ENCODE peak calls at places on chromosomes 1 and 21, in nine cellular contexts. One of them, this sample, is unnamed.

GRCh38 chr21:26686705-26687104 is 113.6 kb upstream of the CYYR1 start:
- DNase-seq in ovary: no peak
- DNase-seq in heart left ventricle: no peak
- DNase-seq in HCT116: no peak
- DNase-seq in left lung: no peak
- DNase-seq in dorsolateral prefrontal cortex: no peak
- DNase-seq in fibroblast of lung: no peak
- DNase-seq in brain microvascular endothelial cell: no peak
- DNase-seq in prostate gland: no peak
- DNase-seq in this sample: no peak

GRCh38 chr1:44377925-44378784 is 23.1 kb upstream of the ERI3 start:
- DNase-seq in ovary: no peak
- DNase-seq in heart left ventricle: peak; percentile 30
- DNase-seq in HCT116: peak; percentile 32
- DNase-seq in left lung: no peak
- DNase-seq in dorsolateral prefrontal cortex: no peak
- DNase-seq in fibroblast of lung: peak; percentile 62
- DNase-seq in brain microvascular endothelial cell: peak; percentile 35
- DNase-seq in prostate gland: peak; percentile 24
- DNase-seq in this sample: peak; percentile 30

GRCh38 chr1:42971848-42972291 is 13.2 kb upstream of the SLC2A1 start:
- DNase-seq in ovary: no peak
- DNase-seq in heart left ventricle: no peak
- DNase-seq in HCT116: no peak
- DNase-seq in left lung: no peak
- DNase-seq in dorsolateral prefrontal cortex: no peak
- DNase-seq in fibroblast of lung: peak; percentile 91
- DNase-seq in brain microvascular endothelial cell: peak; percentile 42
- DNase-seq in prostate gland: no peak
- DNase-seq in this sample: no peak

GRCh38 chr1:226427131-226427530 is 19.2 kb upstream of the PARP1 start:
- DNase-seq in ovary: no peak
- DNase-seq in heart left ventricle: no peak
- DNase-seq in HCT116: no peak
- DNase-seq in left lung: no peak
- DNase-seq in dorsolateral prefrontal cortex: no peak
- DNase-seq in fibroblast of lung: no peak
- DNase-seq in brain microvascular endothelial cell: no peak
- DNase-seq in prostate gland: no peak
- DNase-seq in this sample: no peak

GRCh38 chr1:171742577-171742922 is 685 bp upstream of the VAMP4 start:
- DNase-seq in ovary: peak; percentile 51
- DNase-seq in heart left ventricle: peak; percentile 45
- DNase-seq in HCT116: no peak
- DNase-seq in left lung: peak; percentile 52
- DNase-seq in dorsolateral prefrontal cortex: no peak
- DNase-seq in fibroblast of lung: peak; percentile 61
- DNase-seq in brain microvascular endothelial cell: peak; percentile 25
- DNase-seq in prostate gland: peak; percentile 59
- DNase-seq in this sample: peak; percentile 62

GRCh38 chr1:22261580-22261979 is 118.7 kb upstream of the WNT4 start:
- DNase-seq in ovary: no peak
- DNase-seq in heart left ventricle: no peak
- DNase-seq in HCT116: no peak
- DNase-seq in left lung: peak; percentile 53
- DNase-seq in dorsolateral prefrontal cortex: no peak
- DNase-seq in fibroblast of lung: no peak
- DNase-seq in brain microvascular endothelial cell: no peak
- DNase-seq in prostate gland: no peak
- DNase-seq in this sample: no peak

GRCh38 chr1:8218351-8219092 is 99.4 kb upstream of the SLC45A1 start:
- DNase-seq in ovary: no peak
- DNase-seq in heart left ventricle: no peak
- DNase-seq in HCT116: no peak
- DNase-seq in left lung: peak; percentile 61
- DNase-seq in dorsolateral prefrontal cortex: no peak
- DNase-seq in fibroblast of lung: no peak
- DNase-seq in brain microvascular endothelial cell: no peak
- DNase-seq in prostate gland: no peak
- DNase-seq in this sample: no peak

GRCh38 chr1:245923215-245923614 is 583.9 kb downstream of the SMYD3 start:
- DNase-seq in ovary: no peak
- DNase-seq in heart left ventricle: no peak
- DNase-seq in HCT116: no peak
- DNase-seq in left lung: no peak
- DNase-seq in dorsolateral prefrontal cortex: no peak
- DNase-seq in fibroblast of lung: no peak
- DNase-seq in brain microvascular endothelial cell: no peak
- DNase-seq in prostate gland: no peak
- DNase-seq in this sample: no peak

GRCh38 chr1:162389021-162389818 is 7.7 kb downstream of the C1orf226 start:
- DNase-seq in ovary: no peak
- DNase-seq in heart left ventricle: no peak
- DNase-seq in HCT116: no peak
- DNase-seq in left lung: no peak
- DNase-seq in dorsolateral prefrontal cortex: no peak
- DNase-seq in fibroblast of lung: peak; percentile 44
- DNase-seq in brain microvascular endothelial cell: no peak
- DNase-seq in prostate gland: no peak
- DNase-seq in this sample: no peak

GRCh38 chr1:44433209-44433608 is 28.2 kb downstream of the RNF220 start:
- DNase-seq in ovary: no peak
- DNase-seq in heart left ventricle: no peak
- DNase-seq in HCT116: no peak
- DNase-seq in left lung: no peak
- DNase-seq in dorsolateral prefrontal cortex: no peak
- DNase-seq in fibroblast of lung: peak; percentile 18
- DNase-seq in brain microvascular endothelial cell: no peak
- DNase-seq in prostate gland: no peak
- DNase-seq in this sample: no peak

GRCh38 chr1:56080123-56080522 is 499.2 kb downstream of the PLPP3 start:
- DNase-seq in ovary: no peak
- DNase-seq in heart left ventricle: no peak
- DNase-seq in HCT116: no peak
- DNase-seq in left lung: no peak
- DNase-seq in dorsolateral prefrontal cortex: no peak
- DNase-seq in fibroblast of lung: no peak
- DNase-seq in brain microvascular endothelial cell: no peak
- DNase-seq in prostate gland: no peak
- DNase-seq in this sample: no peak

GRCh38 chr1:228404107-228404720 is 2.4 kb downstream of the TRIM11 start:
- DNase-seq in ovary: no peak
- DNase-seq in heart left ventricle: no peak
- DNase-seq in HCT116: no peak
- DNase-seq in left lung: peak; percentile 25
- DNase-seq in dorsolateral prefrontal cortex: no peak
- DNase-seq in fibroblast of lung: no peak
- DNase-seq in brain microvascular endothelial cell: no peak
- DNase-seq in prostate gland: no peak
- DNase-seq in this sample: peak; percentile 53
- H3K4me3 ChIP-seq in ovary: no peak overlapping the region
- H3K4me3 ChIP-seq in heart left ventricle: peak overlapping the region; percentile 99
- H3K4me3 ChIP-seq in HCT116: peak overlapping the region; percentile 98
- H3K4me3 ChIP-seq in left lung: no peak overlapping the region
- H3K4me3 ChIP-seq in dorsolateral prefrontal cortex: no peak overlapping the region
- H3K4me3 ChIP-seq in fibroblast of lung: no peak overlapping the region
- H3K4me3 ChIP-seq in brain microvascular endothelial cell: no peak overlapping the region
- H3K4me3 ChIP-seq in prostate gland: no peak overlapping the region
- H3K4me3 ChIP-seq in this sample: no peak overlapping the region

GRCh38 chr1:6485140-6485936 is 6.1 kb downstream of the PLEKHG5 start:
- DNase-seq in ovary: no peak
- DNase-seq in heart left ventricle: no peak
- DNase-seq in HCT116: no peak
- DNase-seq in left lung: no peak
- DNase-seq in dorsolateral prefrontal cortex: no peak
- DNase-seq in fibroblast of lung: no peak
- DNase-seq in brain microvascular endothelial cell: no peak
- DNase-seq in prostate gland: no peak
- DNase-seq in this sample: no peak

GRCh38 chr1:6484826-6485139 is 6.7 kb downstream of the PLEKHG5 start:
- DNase-seq in ovary: no peak
- DNase-seq in heart left ventricle: no peak
- DNase-seq in HCT116: no peak
- DNase-seq in left lung: no peak
- DNase-seq in dorsolateral prefrontal cortex: no peak
- DNase-seq in fibroblast of lung: no peak
- DNase-seq in brain microvascular endothelial cell: no peak
- DNase-seq in prostate gland: no peak
- DNase-seq in this sample: no peak

GRCh38 chr1:6487804-6488484 is 3.5 kb downstream of the PLEKHG5 start:
- DNase-seq in ovary: no peak
- DNase-seq in heart left ventricle: no peak
- DNase-seq in HCT116: no peak
- DNase-seq in left lung: no peak
- DNase-seq in dorsolateral prefrontal cortex: no peak
- DNase-seq in fibroblast of lung: no peak
- DNase-seq in brain microvascular endothelial cell: no peak
- DNase-seq in prostate gland: no peak
- DNase-seq in this sample: no peak

GRCh38 chr1:6486433-6487011 is 4.9 kb downstream of the PLEKHG5 start:
- DNase-seq in ovary: peak; percentile 76
- DNase-seq in heart left ventricle: peak; percentile 85
- DNase-seq in HCT116: peak; percentile 52
- DNase-seq in left lung: peak; percentile 93
- DNase-seq in dorsolateral prefrontal cortex: peak; percentile 68
- DNase-seq in fibroblast of lung: peak; percentile 78
- DNase-seq in brain microvascular endothelial cell: peak; percentile 81
- DNase-seq in prostate gland: peak; percentile 84
- DNase-seq in this sample: peak; percentile 81

DNA sequence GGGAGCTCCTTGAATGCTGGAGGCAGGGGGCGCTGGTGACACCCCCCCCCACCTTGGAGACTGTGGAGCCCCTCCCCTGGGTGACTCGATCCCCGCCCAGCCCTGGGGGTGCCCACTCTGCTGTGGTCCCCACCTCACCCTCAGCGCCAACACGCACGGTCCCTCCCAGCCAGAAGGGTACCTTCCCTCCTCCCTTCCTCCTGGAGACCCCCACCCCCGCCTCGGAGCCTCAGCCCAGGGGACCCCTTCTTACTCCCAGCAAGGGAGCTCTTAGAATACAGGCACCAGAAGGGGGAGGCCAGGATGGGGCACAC is 5.6 kb downstream of the PLEKHG5 start:
- DNase-seq in ovary: no peak
- DNase-seq in heart left ventricle: no peak
- DNase-seq in HCT116: no peak
- DNase-seq in left lung: no peak
- DNase-seq in dorsolateral prefrontal cortex: no peak
- DNase-seq in fibroblast of lung: no peak
- DNase-seq in brain microvascular endothelial cell: no peak
- DNase-seq in prostate gland: no peak
- DNase-seq in this sample: no peak
- H3K27ac ChIP-seq in ovary: no peak overlapping the region
- H3K27ac ChIP-seq in heart left ventricle: no peak overlapping the region
- H3K27ac ChIP-seq in HCT116: no peak overlapping the region
- H3K27ac ChIP-seq in left lung: peak overlapping the region; percentile 73
- H3K27ac ChIP-seq in dorsolateral prefrontal cortex: no peak overlapping the region
- H3K27ac ChIP-seq in fibroblast of lung: no peak overlapping the region
- H3K27ac ChIP-seq in brain microvascular endothelial cell: no peak overlapping the region
- H3K27ac ChIP-seq in prostate gland: no peak overlapping the region
- H3K27ac ChIP-seq in this sample: no peak overlapping the region

GRCh38 chr1:21013510-21013909 is 163.2 kb downstream of the EIF4G3 start:
- DNase-seq in ovary: no peak
- DNase-seq in heart left ventricle: no peak
- DNase-seq in HCT116: no peak
- DNase-seq in left lung: no peak
- DNase-seq in dorsolateral prefrontal cortex: no peak
- DNase-seq in fibroblast of lung: no peak
- DNase-seq in brain microvascular endothelial cell: no peak
- DNase-seq in prostate gland: no peak
- DNase-seq in this sample: no peak
- TF ChIP-seq CTCF in ovary: no peak
- TF ChIP-seq CTCF in heart left ventricle: no peak
- TF ChIP-seq CTCF in HCT116: no peak
- TF ChIP-seq CTCF in left lung: no peak
- TF ChIP-seq CTCF in dorsolateral prefrontal cortex: no peak
- TF ChIP-seq CTCF in fibroblast of lung: no peak
- TF ChIP-seq CTCF in brain microvascular endothelial cell: no peak
- TF ChIP-seq CTCF in prostate gland: no peak
- TF ChIP-seq CTCF in this sample: no peak

GRCh38 chr1:31300193-31300592 is 3.4 kb downstream of the ZCCHC17 start:
- DNase-seq in ovary: no peak
- DNase-seq in heart left ventricle: no peak
- DNase-seq in HCT116: no peak
- DNase-seq in left lung: no peak
- DNase-seq in dorsolateral prefrontal cortex: no peak
- DNase-seq in fibroblast of lung: no peak
- DNase-seq in brain microvascular endothelial cell: no peak
- DNase-seq in prostate gland: no peak
- DNase-seq in this sample: no peak
- H3K4me3 ChIP-seq in ovary: no peak overlapping the region
- H3K4me3 ChIP-seq in heart left ventricle: no peak overlapping the region
- H3K4me3 ChIP-seq in HCT116: no peak overlapping the region
- H3K4me3 ChIP-seq in left lung: no peak overlapping the region
- H3K4me3 ChIP-seq in dorsolateral prefrontal cortex: no peak overlapping the region
- H3K4me3 ChIP-seq in fibroblast of lung: no peak overlapping the region
- H3K4me3 ChIP-seq in brain microvascular endothelial cell: no peak overlapping the region
- H3K4me3 ChIP-seq in prostate gland: no peak overlapping the region
- H3K4me3 ChIP-seq in this sample: no peak overlapping the region

GRCh38 chr1:239997160-239997514 is 94.5 kb upstream of the FMN2 start:
- DNase-seq in ovary: no peak
- DNase-seq in heart left ventricle: no peak
- DNase-seq in HCT116: no peak
- DNase-seq in left lung: no peak
- DNase-seq in dorsolateral prefrontal cortex: no peak
- DNase-seq in fibroblast of lung: no peak
- DNase-seq in brain microvascular endothelial cell: no peak
- DNase-seq in prostate gland: no peak
- DNase-seq in this sample: no peak
- H3K27ac ChIP-seq in ovary: no peak overlapping the region
- H3K27ac ChIP-seq in heart left ventricle: no peak overlapping the region
- H3K27ac ChIP-seq in HCT116: no peak overlapping the region
- H3K27ac ChIP-seq in left lung: no peak overlapping the region
- H3K27ac ChIP-seq in dorsolateral prefrontal cortex: no peak overlapping the region
- H3K27ac ChIP-seq in fibroblast of lung: no peak overlapping the region
- H3K27ac ChIP-seq in brain microvascular endothelial cell: no peak overlapping the region
- H3K27ac ChIP-seq in prostate gland: no peak overlapping the region
- H3K27ac ChIP-seq in this sample: no peak overlapping the region

GRCh38 chr21:36966066-36966845 is at the start of gene HLCS:
- DNase-seq in ovary: peak; percentile 68
- DNase-seq in heart left ventricle: peak; percentile 66
- DNase-seq in HCT116: no peak
- DNase-seq in left lung: peak; percentile 89
- DNase-seq in dorsolateral prefrontal cortex: no peak
- DNase-seq in fibroblast of lung: peak; percentile 49
- DNase-seq in brain microvascular endothelial cell: peak; percentile 11
- DNase-seq in prostate gland: peak; percentile 60
- DNase-seq in this sample: peak; percentile 82
- TF ChIP-seq CTCF in ovary: no peak
- TF ChIP-seq CTCF in heart left ventricle: peak; percentile 28
- TF ChIP-seq CTCF in HCT116: no peak
- TF ChIP-seq CTCF in left lung: no peak
- TF ChIP-seq CTCF in dorsolateral prefrontal cortex: peak; percentile 19
- TF ChIP-seq CTCF in fibroblast of lung: no peak
- TF ChIP-seq CTCF in brain microvascular endothelial cell: no peak
- TF ChIP-seq CTCF in prostate gland: peak; percentile 29
- TF ChIP-seq CTCF in this sample: peak; percentile 10

This sample was measured in tibial artery.